ENCODE peak calls at places on chromosomes 11 and 22, in four cellular contexts. X is heart left ventricle, Y is fibroblast of mammary gland, A is AML-193. H is an unnamed sample.

GRCh38 chr22:46905834-46906233 is 143.4 kb downstream of the TBC1D22A start:
- DNase-seq in X (no peak), Y (no peak), A (no peak), H (no peak)

GRCh38 chr11:6321961-6322362 is 1.7 kb upstream of the CAVIN3 start:
- DNase-seq in X (no peak), Y (peak), A (no peak), H (peak)

GRCh38 chr22:37999236-37999635 is 14.9 kb upstream of the SOX10 start:
- DNase-seq in X (no peak), Y (no peak), A (no peak), H (no peak)

GRCh38 chr11:126989942-126990715 is 10.4 kb downstream of the KIRREL3 start:
- DNase-seq in X (peak), Y (peak), A (no peak), H (peak)

GRCh38 chr11:48880021-48880441 is 103.7 kb downstream of the TRIM51G start:
- DNase-seq in X (no peak), Y (no peak), A (no peak), H (no peak)

GRCh38 chr11:94457118-94458029 is 36.3 kb downstream of the MRE11 start:
- DNase-seq in X (no peak), Y (peak), A (no peak), H (no peak)

GRCh38 chr22:48858856-48859255 is 968.8 kb downstream of the BRD1 start:
- DNase-seq in X (no peak), Y (no peak), A (no peak), H (no peak)

GRCh38 chr11:100098560-100098959 is 588.5 kb upstream of the ARHGAP42 start:
- DNase-seq in X (no peak), Y (no peak), A (no peak), H (no peak)

GRCh38 chr22:30830907-30831306 is 136.2 kb downstream of the OSBP2 start:
- DNase-seq in X (peak), Y (peak), A (no peak), H (no peak)

GRCh38 chr11:124172076-124172475 is 11.1 kb upstream of the OR10D3 start:
- DNase-seq in X (no peak), Y (no peak), A (no peak), H (no peak)

GRCh38 chr11:8403310-8403709 is 139.6 kb upstream of the LMO1 start:
- DNase-seq in X (no peak), Y (peak), A (no peak), H (peak)

GRCh38 chr11:88487646-88488045 is 150.1 kb upstream of the CTSC start:
- DNase-seq in X (no peak), Y (no peak), A (no peak), H (no peak)

GRCh38 chr22:50711446-50712340 is 26.3 kb upstream of the ACR start:
- DNase-seq in X (no peak), Y (peak), A (no peak), H (no peak)

GRCh38 chr11:16382638-16383380 is 26.5 kb upstream of the SOX6 start:
- DNase-seq in X (no peak), Y (no peak), A (no peak), H (no peak)

GRCh38 chr11:47147250-47147649 is 29.4 kb downstream of the ARFGAP2 start:
- DNase-seq in X (no peak), Y (no peak), A (no peak), H (no peak)

GRCh38 chr11:130775306-130776043 is 140.8 kb downstream of the SNX19 start:
- DNase-seq in X (no peak), Y (peak), A (no peak), H (no peak)

GRCh38 chr11:20000393-20001134 is 159.7 kb downstream of the DBX1 start:
- DNase-seq in X (peak), Y (no peak), A (no peak), H (no peak)

GRCh38 chr11:93730108-93731107 is 10.9 kb downstream of the TAF1D start:
- DNase-seq in X (no peak), Y (no peak), A (no peak), H (no peak)

GRCh38 chr11:83241291-83241946 is 44.7 kb downstream of the CCDC90B start:
- DNase-seq in X (no peak), Y (peak), A (peak), H (peak)

GRCh38 chr22:19419464-19420178 is 11.9 kb downstream of the HIRA start:
- DNase-seq in X (no peak), Y (no peak), A (no peak), H (no peak)

GRCh38 chr22:27336151-27337090 is 465.1 kb downstream of the MN1 start:
- DNase-seq in X (no peak), Y (no peak), A (no peak), H (peak)

GRCh38 chr22:19422440-19423301 is 8.9 kb downstream of the HIRA start:
- DNase-seq in X (no peak), Y (no peak), A (no peak), H (no peak)

GRCh38 chr11:23359297-23359696 is 499.0 kb upstream of the CCDC179 start:
- DNase-seq in X (no peak), Y (peak), A (no peak), H (peak)

GRCh38 chr22:47587861-47588582 is 825.6 kb downstream of the TBC1D22A start:
- DNase-seq in X (no peak), Y (no peak), A (no peak), H (no peak)

GRCh38 chr11:67054851-67055523 is 1.7 kb upstream of the RHOD start:
- DNase-seq in X (peak), Y (peak), A (no peak), H (peak)

GRCh38 chr11:2976289-2977063 is 15.7 kb downstream of the NAP1L4 start:
- DNase-seq in X (no peak), Y (no peak), A (no peak), H (no peak)

GRCh38 chr11:2164861-2165555 is 4.0 kb upstream of the INS start:
- DNase-seq in X (no peak), Y (no peak), A (no peak), H (no peak)

GRCh38 chr11:27013741-27014415 is 20.0 kb downstream of the FIBIN start:
- DNase-seq in X (no peak), Y (no peak), A (no peak), H (no peak)

GRCh38 chr11:68976563-68976962 is 4.2 kb downstream of the MRGPRD start:
- DNase-seq in X (no peak), Y (peak), A (no peak), H (no peak)

GRCh38 chr22:46393791-46394333 is 58.3 kb downstream of the TRMU start:
- DNase-seq in X (no peak), Y (no peak), A (no peak), H (no peak)

GRCh38 chr11:131463609-131464008 is 93.2 kb downstream of the NTM start:
- DNase-seq in X (no peak), Y (no peak), A (no peak), H (no peak)

GRCh38 chr11:46342237-46342636 is 5.0 kb upstream of the DGKZ start:
- DNase-seq in X (peak), Y (no peak), A (peak), H (no peak)

GRCh38 chr11:59957094-59957493 is 6.7 kb upstream of the OOSP4A start:
- DNase-seq in X (no peak), Y (no peak), A (no peak), H (no peak)

GRCh38 chr11:61632096-61632495 is 48.1 kb upstream of the DAGLA start:
- DNase-seq in X (no peak), Y (no peak), A (no peak), H (no peak)

GRCh38 chr11:82756765-82757650 is 23.3 kb upstream of the FAM181B start:
- DNase-seq in X (no peak), Y (no peak), A (no peak), H (no peak)

GRCh38 chr22:41447435-41448188 is 1.0 kb upstream of the TOB2 start:
- DNase-seq in X (peak), Y (peak), A (peak), H (peak)